ENCODE peak calls at places on chromosomes 5 and 9, in nine cellular contexts. B is left ventricle myocardium inferior; H is CD8-positive, alpha-beta T cell; P is suprapubic skin; S is HCT116; C is cardiac fibroblast; L is HFF-Myc; O is adipocyte; M is neural progenitor cell. U is an unnamed sample.
A peak's percentile ranks its signal among the peaks of the same experiment; 100 is the strongest.

GRCh38 chr5:61827445-61827975 is 478.5 kb upstream of the KIF2A start:
- DNase-seq in L (no peak), P (no peak), B (no peak), S (no peak), O (no peak), M (no peak), C (no peak), H (no peak), U (no peak)

GRCh38 chr5:37833990-37834389 is 5.9 kb downstream of the GDNF start:
- DNase-seq in B (no peak), P (no peak), L (no peak), H (no peak), S (no peak), M (peak; percentile 28), O (no peak), C (no peak), U (no peak)

GRCh38 chr9:108083160-108083559 is 593.6 kb upstream of the KLF4 start:
- DNase-seq in L (no peak), C (no peak), S (no peak), H (no peak), P (no peak), O (no peak), M (peak; percentile 14), B (no peak), U (no peak)

GRCh38 chr5:88687253-88687955 is 195.6 kb downstream of the MEF2C start:
- DNase-seq in P (no peak), C (no peak), H (no peak), O (no peak), L (no peak), S (no peak), M (no peak), B (no peak), U (no peak)

GRCh38 chr9:78236511-78236950 is 656 bp downstream of the CEP78 start:
- DNase-seq in P (no peak), L (no peak), M (peak; percentile 37), C (no peak), H (no peak), S (no peak), B (no peak), O (no peak), U (no peak)

GRCh38 chr5:168852329-168852728 is 273.2 kb upstream of the PANK3 start:
- DNase-seq in L (no peak), O (no peak), B (no peak), P (no peak), S (no peak), C (no peak), H (no peak), M (no peak), U (no peak)

GRCh38 chr5:181164076-181164952 is 16.9 kb downstream of the OR2V2 start:
- DNase-seq in B (no peak), M (peak; percentile 23), C (peak; percentile 71), H (no peak), O (no peak), L (no peak), S (no peak), P (no peak), U (no peak)

GRCh38 chr5:39623291-39623865 is 198.6 kb upstream of the DAB2 start:
- DNase-seq in O (no peak), C (peak; percentile 83), B (no peak), S (no peak), P (no peak), H (no peak), L (no peak), M (no peak), U (no peak)

GRCh38 chr9:123954921-123955320 is 25.0 kb upstream of the DENND1A start:
- DNase-seq in M (no peak), B (no peak), S (no peak), P (no peak), H (no peak), L (no peak), C (peak; percentile 66), O (peak; percentile 75), U (no peak)

GRCh38 chr5:19258686-19259085 is 729.3 kb downstream of the CDH18 start:
- DNase-seq in O (no peak), P (no peak), S (no peak), L (no peak), M (no peak), C (no peak), H (no peak), B (no peak), U (no peak)

GRCh38 chr5:9245071-9245470 is 300.8 kb downstream of the SEMA5A start:
- DNase-seq in M (no peak), H (no peak), P (no peak), B (no peak), S (no peak), C (peak; percentile 27), O (no peak), L (no peak), U (no peak)

GRCh38 chr9:116141864-116142561 is 11.6 kb upstream of the PAPPA start:
- DNase-seq in O (no peak), S (no peak), C (no peak), H (no peak), P (no peak), L (no peak), B (no peak), M (no peak), U (no peak)

GRCh38 chr9:22425551-22425950 is 21.1 kb upstream of the DMRTA1 start:
- DNase-seq in M (peak; percentile 74), O (no peak), P (no peak), H (no peak), L (no peak), B (no peak), S (no peak), C (no peak), U (no peak)

GRCh38 chr5:128674837-128675446 is 136.9 kb upstream of the FBN2 start:
- DNase-seq in L (peak; percentile 48), H (no peak), O (peak; percentile 83), S (peak; percentile 50), M (peak; percentile 50), C (peak; percentile 69), P (no peak), B (no peak), U (peak; percentile 63)

GRCh38 chr9:134059661-134060395 is 8.0 kb downstream of the BRD3 start:
- DNase-seq in B (peak; percentile 19), L (no peak), H (no peak), O (no peak), C (no peak), P (peak; percentile 76), S (no peak), M (peak; percentile 11), U (peak; percentile 49)

GRCh38 chr5:157888814-157889532 is 30.0 kb upstream of the CLINT1 start:
- DNase-seq in C (no peak), L (no peak), M (no peak), H (no peak), P (no peak), O (no peak), B (no peak), S (no peak), U (no peak)

GRCh38 chr5:139246394-139246793 is 47.1 kb upstream of the MATR3 start:
- DNase-seq in P (no peak), C (peak; percentile 61), O (peak; percentile 37), B (no peak), H (no peak), L (no peak), M (no peak), S (no peak), U (no peak)

GRCh38 chr9:76537150-76537646 is 78.2 kb downstream of the GCNT1 start:
- DNase-seq in L (no peak), M (peak; percentile 8), H (no peak), P (no peak), S (no peak), C (no peak), O (no peak), B (peak; percentile 36), U (no peak)

GRCh38 chr5:172766287-172767104 is 4.5 kb downstream of the DUSP1 start:
- DNase-seq in L (no peak), C (peak; percentile 94), H (no peak), B (peak; percentile 69), M (no peak), P (peak; percentile 94), S (no peak), O (peak; percentile 88), U (peak; percentile 34)

GRCh38 chr5:172763120-172763464 is 7.9 kb downstream of the DUSP1 start:
- DNase-seq in L (no peak), M (no peak), H (no peak), C (no peak), B (no peak), P (no peak), S (no peak), O (no peak), U (no peak)

GRCh38 chr5:172768098-172768572 is 2.9 kb downstream of the DUSP1 start:
- DNase-seq in S (no peak), P (no peak), L (no peak), H (no peak), B (no peak), M (no peak), O (peak; percentile 65), C (no peak), U (no peak)

GRCh38 chr5:172764861-172765765 is 5.9 kb downstream of the DUSP1 start:
- DNase-seq in P (peak; percentile 99), C (peak; percentile 100), S (peak; percentile 98), L (peak; percentile 99), B (peak; percentile 91), O (peak; percentile 99), H (peak; percentile 91), M (peak; percentile 95), U (peak; percentile 99)

GRCh38 chr5:172765766-172766286 is 5.2 kb downstream of the DUSP1 start:
- DNase-seq in M (no peak), S (no peak), B (no peak), C (peak; percentile 97), L (no peak), P (no peak), H (no peak), O (no peak), U (no peak)
- H3K4me3 ChIP-seq in M (peak overlapping the region; percentile 43), S (peak overlapping the region; percentile 60), B (peak overlapping the region; percentile 84), C (no peak overlapping the region), L (peak overlapping the region; percentile 49), P (peak overlapping the region; percentile 97), H (no peak overlapping the region), O (peak overlapping the region; percentile 96), U (peak overlapping the region; percentile 23)

GRCh38 chr9:110546411-110546871 is 33.1 kb downstream of the SVEP1 start:
- DNase-seq in L (no peak), H (no peak), M (no peak), C (peak; percentile 12), P (no peak), B (no peak), S (no peak), O (no peak), U (no peak)
- H3K4me3 ChIP-seq in L (no peak overlapping the region), H (no peak overlapping the region), M (no peak overlapping the region), C (no peak overlapping the region), P (no peak overlapping the region), B (no peak overlapping the region), S (no peak overlapping the region), O (no peak overlapping the region), U (no peak overlapping the region)

DNA sequence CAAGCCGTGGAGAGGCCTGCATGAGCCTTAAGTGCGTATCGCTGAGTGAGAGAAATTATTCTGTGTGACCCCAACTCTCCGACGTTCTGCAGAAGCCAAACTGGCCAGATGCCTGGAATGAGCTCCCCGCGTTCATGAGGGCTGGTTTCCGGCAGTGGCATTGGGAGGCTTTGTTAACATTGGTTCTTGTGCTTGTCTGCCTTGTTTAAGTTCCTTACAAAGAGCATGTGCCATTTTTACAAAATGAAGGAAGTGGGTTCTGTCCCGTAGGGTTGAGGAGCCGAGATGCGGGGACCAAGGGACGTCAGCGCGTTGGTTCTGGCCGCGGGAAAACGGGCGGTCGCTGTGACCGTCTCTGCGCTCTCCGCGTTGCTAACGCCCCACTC is 13.2 kb downstream of the RABL6 start:
- DNase-seq in M (peak; percentile 41), H (no peak), B (no peak), O (no peak), L (no peak), S (no peak), P (no peak), C (peak; percentile 29), U (no peak)
- H3K4me3 ChIP-seq in M (peak overlapping the region; percentile 53), H (no peak overlapping the region), B (peak overlapping the region; percentile 63), O (peak overlapping the region; percentile 52), L (no peak overlapping the region), S (no peak overlapping the region), P (peak overlapping the region; percentile 37), C (peak overlapping the region; percentile 8), U (peak overlapping the region; percentile 43)

GRCh38 chr5:758698-759053 is 25.9 kb downstream of the ZDHHC11B start:
- DNase-seq in O (no peak), M (no peak), H (no peak), C (no peak), B (peak; percentile 16), S (no peak), P (peak; percentile 76), L (no peak), U (no peak)
- H3K4me3 ChIP-seq in O (no peak overlapping the region), M (no peak overlapping the region), H (no peak overlapping the region), C (no peak overlapping the region), B (peak overlapping the region; percentile 52), S (no peak overlapping the region), P (peak overlapping the region; percentile 18), L (no peak overlapping the region), U (peak overlapping the region; percentile 4)

U was measured in Peyer's patch.